ENCODE peak calls at places on chromosomes 6 and 20, in six cellular contexts. One of them, this sample, is unnamed.

GRCh38 chr20:59004763-59005522 is 2.1 kb downstream of the CTSZ start:
- DNase-seq in stimulated activated CD8-positive, alpha-beta memory T cell treated with anti-CD3 and anti-CD28 coated beads, Interleukin-2, amount 100 ng/mL, for 1 hour: peak; percentile 13
- DNase-seq in psoas muscle: peak; percentile 73
- DNase-seq in iPS DF 19.7: no peak
- DNase-seq in CD8-positive, alpha-beta T cell: peak; percentile 51
- DNase-seq in activated CD4-positive, alpha-beta T cell treated with anti-CD3 and anti-CD28 coated beads, Interleukin-2, amount 50 U/mL, for 48 hours: no peak
- DNase-seq in this sample: peak; percentile 35

GRCh38 chr6:169253341-169253740 is 305 bp downstream of the THBS2 start:
- DNase-seq in stimulated activated CD8-positive, alpha-beta memory T cell treated with anti-CD3 and anti-CD28 coated beads, Interleukin-2, amount 100 ng/mL, for 1 hour: no peak
- DNase-seq in psoas muscle: no peak
- DNase-seq in iPS DF 19.7: no peak
- DNase-seq in CD8-positive, alpha-beta T cell: no peak
- DNase-seq in activated CD4-positive, alpha-beta T cell treated with anti-CD3 and anti-CD28 coated beads, Interleukin-2, amount 50 U/mL, for 48 hours: no peak
- DNase-seq in this sample: no peak

GRCh38 chr6:43951063-43951755 is 176.0 kb downstream of the MRPL14 start:
- DNase-seq in stimulated activated CD8-positive, alpha-beta memory T cell treated with anti-CD3 and anti-CD28 coated beads, Interleukin-2, amount 100 ng/mL, for 1 hour: no peak
- DNase-seq in psoas muscle: peak; percentile 76
- DNase-seq in iPS DF 19.7: peak; percentile 61
- DNase-seq in CD8-positive, alpha-beta T cell: no peak
- DNase-seq in activated CD4-positive, alpha-beta T cell treated with anti-CD3 and anti-CD28 coated beads, Interleukin-2, amount 50 U/mL, for 48 hours: no peak
- DNase-seq in this sample: no peak

GRCh38 chr20:52864895-52865590 is 107.1 kb upstream of the TSHZ2 start:
- DNase-seq in stimulated activated CD8-positive, alpha-beta memory T cell treated with anti-CD3 and anti-CD28 coated beads, Interleukin-2, amount 100 ng/mL, for 1 hour: no peak
- DNase-seq in psoas muscle: no peak
- DNase-seq in iPS DF 19.7: no peak
- DNase-seq in CD8-positive, alpha-beta T cell: no peak
- DNase-seq in activated CD4-positive, alpha-beta T cell treated with anti-CD3 and anti-CD28 coated beads, Interleukin-2, amount 50 U/mL, for 48 hours: no peak
- DNase-seq in this sample: no peak

GRCh38 chr6:83431545-83432165 is 804 bp upstream of the ME1 start:
- DNase-seq in stimulated activated CD8-positive, alpha-beta memory T cell treated with anti-CD3 and anti-CD28 coated beads, Interleukin-2, amount 100 ng/mL, for 1 hour: no peak
- DNase-seq in psoas muscle: no peak
- DNase-seq in iPS DF 19.7: no peak
- DNase-seq in CD8-positive, alpha-beta T cell: no peak
- DNase-seq in activated CD4-positive, alpha-beta T cell treated with anti-CD3 and anti-CD28 coated beads, Interleukin-2, amount 50 U/mL, for 48 hours: no peak
- DNase-seq in this sample: no peak

GRCh38 chr20:52312131-52312729 is 120.7 kb upstream of the ZFP64 start:
- DNase-seq in stimulated activated CD8-positive, alpha-beta memory T cell treated with anti-CD3 and anti-CD28 coated beads, Interleukin-2, amount 100 ng/mL, for 1 hour: peak; percentile 2
- DNase-seq in psoas muscle: no peak
- DNase-seq in iPS DF 19.7: no peak
- DNase-seq in CD8-positive, alpha-beta T cell: peak; percentile 55
- DNase-seq in activated CD4-positive, alpha-beta T cell treated with anti-CD3 and anti-CD28 coated beads, Interleukin-2, amount 50 U/mL, for 48 hours: peak; percentile 39
- DNase-seq in this sample: peak; percentile 57

GRCh38 chr6:56368484-56368883 is 121.1 kb upstream of the COL21A1 start:
- DNase-seq in stimulated activated CD8-positive, alpha-beta memory T cell treated with anti-CD3 and anti-CD28 coated beads, Interleukin-2, amount 100 ng/mL, for 1 hour: no peak
- DNase-seq in psoas muscle: no peak
- DNase-seq in iPS DF 19.7: no peak
- DNase-seq in CD8-positive, alpha-beta T cell: no peak
- DNase-seq in activated CD4-positive, alpha-beta T cell treated with anti-CD3 and anti-CD28 coated beads, Interleukin-2, amount 50 U/mL, for 48 hours: no peak
- DNase-seq in this sample: no peak

GRCh38 chr20:19096847-19097246 is 115.6 kb upstream of the SLC24A3 start:
- DNase-seq in stimulated activated CD8-positive, alpha-beta memory T cell treated with anti-CD3 and anti-CD28 coated beads, Interleukin-2, amount 100 ng/mL, for 1 hour: no peak
- DNase-seq in psoas muscle: no peak
- DNase-seq in iPS DF 19.7: no peak
- DNase-seq in CD8-positive, alpha-beta T cell: no peak
- DNase-seq in activated CD4-positive, alpha-beta T cell treated with anti-CD3 and anti-CD28 coated beads, Interleukin-2, amount 50 U/mL, for 48 hours: no peak
- DNase-seq in this sample: no peak

GRCh38 chr6:31308050-31308844 is 36.4 kb upstream of the HLA-C start:
- DNase-seq in stimulated activated CD8-positive, alpha-beta memory T cell treated with anti-CD3 and anti-CD28 coated beads, Interleukin-2, amount 100 ng/mL, for 1 hour: peak; percentile 44
- DNase-seq in psoas muscle: peak; percentile 45
- DNase-seq in iPS DF 19.7: peak; percentile 47
- DNase-seq in CD8-positive, alpha-beta T cell: peak; percentile 76
- DNase-seq in activated CD4-positive, alpha-beta T cell treated with anti-CD3 and anti-CD28 coated beads, Interleukin-2, amount 50 U/mL, for 48 hours: peak; percentile 63
- DNase-seq in this sample: peak; percentile 76

GRCh38 chr6:41505084-41506049 is 40.8 kb upstream of the FOXP4 start:
- DNase-seq in stimulated activated CD8-positive, alpha-beta memory T cell treated with anti-CD3 and anti-CD28 coated beads, Interleukin-2, amount 100 ng/mL, for 1 hour: no peak
- DNase-seq in psoas muscle: peak; percentile 86
- DNase-seq in iPS DF 19.7: no peak
- DNase-seq in CD8-positive, alpha-beta T cell: no peak
- DNase-seq in activated CD4-positive, alpha-beta T cell treated with anti-CD3 and anti-CD28 coated beads, Interleukin-2, amount 50 U/mL, for 48 hours: peak; percentile 17
- DNase-seq in this sample: no peak